ENCODE peak calls at places on chromosomes 4 and X, in five cellular contexts. One of them, this sample, is unnamed.

GRCh38 chrX:150792949-150793527 is 99.8 kb downstream of the MTMR1 start:
- DNase-seq in glutamatergic neuron: no peak
- DNase-seq in neural crest cell: no peak
- DNase-seq in kidney glomerular epithelial cell: no peak
- DNase-seq in cardiac fibroblast: no peak
- DNase-seq in this sample: no peak

GRCh38 chrX:154373340-154374306 is 811 bp downstream of the FLNA start:
- DNase-seq in glutamatergic neuron: peak; percentile 68
- DNase-seq in neural crest cell: peak; percentile 63
- DNase-seq in kidney glomerular epithelial cell: peak; percentile 32
- DNase-seq in cardiac fibroblast: peak; percentile 84
- DNase-seq in this sample: peak; percentile 34

GRCh38 chr4:4872148-4872903 is 12.9 kb downstream of the MSX1 start:
- DNase-seq in glutamatergic neuron: peak; percentile 55
- DNase-seq in neural crest cell: no peak
- DNase-seq in kidney glomerular epithelial cell: no peak
- DNase-seq in cardiac fibroblast: no peak
- DNase-seq in this sample: no peak

GRCh38 chr4:24988776-24989175 is 42.0 kb downstream of the LGI2 start:
- DNase-seq in glutamatergic neuron: no peak
- DNase-seq in neural crest cell: no peak
- DNase-seq in kidney glomerular epithelial cell: peak; percentile 33
- DNase-seq in cardiac fibroblast: peak; percentile 64
- DNase-seq in this sample: peak; percentile 73

GRCh38 chr4:26462874-26463273 is 27.4 kb downstream of the CCKAR start:
- DNase-seq in glutamatergic neuron: no peak
- DNase-seq in neural crest cell: no peak
- DNase-seq in kidney glomerular epithelial cell: no peak
- DNase-seq in cardiac fibroblast: no peak
- DNase-seq in this sample: no peak

GRCh38 chrX:65601126-65601525 is 66.3 kb upstream of the MSN start:
- DNase-seq in glutamatergic neuron: no peak
- DNase-seq in neural crest cell: no peak
- DNase-seq in kidney glomerular epithelial cell: no peak
- DNase-seq in cardiac fibroblast: no peak
- DNase-seq in this sample: no peak

GRCh38 chr4:132572210-132572609 is 576.9 kb upstream of the PCDH10 start:
- DNase-seq in glutamatergic neuron: no peak
- DNase-seq in neural crest cell: no peak
- DNase-seq in kidney glomerular epithelial cell: peak; percentile 22
- DNase-seq in cardiac fibroblast: peak; percentile 95
- DNase-seq in this sample: no peak

GRCh38 chrX:81174286-81174685 is 27.4 kb downstream of the HMGN5 start:
- DNase-seq in glutamatergic neuron: no peak
- DNase-seq in neural crest cell: no peak
- DNase-seq in kidney glomerular epithelial cell: peak; percentile 2
- DNase-seq in cardiac fibroblast: peak; percentile 35
- DNase-seq in this sample: peak; percentile 5

GRCh38 chrX:100368167-100368566 is 41.9 kb downstream of the PCDH19 start:
- DNase-seq in glutamatergic neuron: no peak
- DNase-seq in neural crest cell: peak; percentile 12
- DNase-seq in kidney glomerular epithelial cell: no peak
- DNase-seq in cardiac fibroblast: peak; percentile 6
- DNase-seq in this sample: peak; percentile 8

GRCh38 chr4:143186634-143187033 is 1.9 kb downstream of the USP38 start:
- DNase-seq in glutamatergic neuron: no peak
- DNase-seq in neural crest cell: no peak
- DNase-seq in kidney glomerular epithelial cell: no peak
- DNase-seq in cardiac fibroblast: peak; percentile 12
- DNase-seq in this sample: no peak

GRCh38 chr4:3231431-3231980 is 17.5 kb upstream of the MSANTD1 start:
- DNase-seq in glutamatergic neuron: no peak
- DNase-seq in neural crest cell: no peak
- DNase-seq in kidney glomerular epithelial cell: no peak
- DNase-seq in cardiac fibroblast: no peak
- DNase-seq in this sample: no peak